ENCODE peak calls at places on chromosomes 16 and 17, in six cellular contexts. One of them, this sample, is unnamed.

GRCh38 chr16:71311553-71312158 is 22.5 kb upstream of the CMTR2 start:
- DNase-seq in osteoblast: no peak
- DNase-seq in endodermal cell: peak; percentile 84
- DNase-seq in OCI-LY7: peak; percentile 52
- DNase-seq in pancreas: no peak
- DNase-seq in mucosa of descending colon: no peak
- DNase-seq in this sample: peak; percentile 18

GRCh38 chr16:56910654-56911539 is 21.0 kb upstream of the HERPUD1 start:
- DNase-seq in osteoblast: peak; percentile 88
- DNase-seq in endodermal cell: no peak
- DNase-seq in OCI-LY7: peak; percentile 63
- DNase-seq in pancreas: no peak
- DNase-seq in mucosa of descending colon: no peak
- DNase-seq in this sample: peak; percentile 71

GRCh38 chr16:51766739-51767138 is 615.7 kb upstream of the SALL1 start:
- DNase-seq in osteoblast: no peak
- DNase-seq in endodermal cell: no peak
- DNase-seq in OCI-LY7: no peak
- DNase-seq in pancreas: no peak
- DNase-seq in mucosa of descending colon: no peak
- DNase-seq in this sample: no peak

GRCh38 chr16:58843675-58844074 is 109.6 kb upstream of the GOT2 start:
- DNase-seq in osteoblast: peak; percentile 62
- DNase-seq in endodermal cell: no peak
- DNase-seq in OCI-LY7: peak; percentile 37
- DNase-seq in pancreas: no peak
- DNase-seq in mucosa of descending colon: no peak
- DNase-seq in this sample: peak; percentile 13

GRCh38 chr17:5676012-5676411 is 91.7 kb upstream of the NLRP1 start:
- DNase-seq in osteoblast: no peak
- DNase-seq in endodermal cell: no peak
- DNase-seq in OCI-LY7: no peak
- DNase-seq in pancreas: no peak
- DNase-seq in mucosa of descending colon: no peak
- DNase-seq in this sample: no peak

GRCh38 chr17:27354491-27355081 is 60.7 kb downstream of the WSB1 start:
- DNase-seq in osteoblast: no peak
- DNase-seq in endodermal cell: no peak
- DNase-seq in OCI-LY7: peak; percentile 43
- DNase-seq in pancreas: no peak
- DNase-seq in mucosa of descending colon: no peak
- DNase-seq in this sample: peak; percentile 74

GRCh38 chr16:89953671-89954406 is 5.3 kb downstream of the DEF8 start:
- DNase-seq in osteoblast: peak; percentile 77
- DNase-seq in endodermal cell: no peak
- DNase-seq in OCI-LY7: peak; percentile 75
- DNase-seq in pancreas: no peak
- DNase-seq in mucosa of descending colon: no peak
- DNase-seq in this sample: no peak

GRCh38 chr17:19713462-19713861 is 2.9 kb downstream of the SLC47A2 start:
- DNase-seq in osteoblast: peak; percentile 94
- DNase-seq in endodermal cell: peak; percentile 87
- DNase-seq in OCI-LY7: no peak
- DNase-seq in pancreas: no peak
- DNase-seq in mucosa of descending colon: no peak
- DNase-seq in this sample: no peak

GRCh38 chr16:53456625-53457024 is 22.4 kb downstream of the RBL2 start:
- DNase-seq in osteoblast: no peak
- DNase-seq in endodermal cell: no peak
- DNase-seq in OCI-LY7: peak; percentile 16
- DNase-seq in pancreas: no peak
- DNase-seq in mucosa of descending colon: no peak
- DNase-seq in this sample: no peak

GRCh38 chr16:61948414-61948813 is 87.8 kb downstream of the CDH8 start:
- DNase-seq in osteoblast: no peak
- DNase-seq in endodermal cell: no peak
- DNase-seq in OCI-LY7: no peak
- DNase-seq in pancreas: no peak
- DNase-seq in mucosa of descending colon: no peak
- DNase-seq in this sample: no peak

GRCh38 chr17:79674506-79675412 is 56.0 kb upstream of the ENPP7 start:
- DNase-seq in osteoblast: peak; percentile 37
- DNase-seq in endodermal cell: no peak
- DNase-seq in OCI-LY7: no peak
- DNase-seq in pancreas: no peak
- DNase-seq in mucosa of descending colon: no peak
- DNase-seq in this sample: no peak

GRCh38 chr17:19410875-19411291 is at the start of gene RNF112:
- DNase-seq in osteoblast: peak; percentile 94
- DNase-seq in endodermal cell: peak; percentile 75
- DNase-seq in OCI-LY7: no peak
- DNase-seq in pancreas: no peak
- DNase-seq in mucosa of descending colon: no peak
- DNase-seq in this sample: no peak

GRCh38 chr17:14559720-14560119 is 258.8 kb downstream of the HS3ST3B1 start:
- DNase-seq in osteoblast: no peak
- DNase-seq in endodermal cell: no peak
- DNase-seq in OCI-LY7: peak; percentile 90
- DNase-seq in pancreas: no peak
- DNase-seq in mucosa of descending colon: no peak
- DNase-seq in this sample: no peak

GRCh38 chr17:38702166-38702899 is 2.7 kb upstream of the MLLT6 start:
- DNase-seq in osteoblast: peak; percentile 99
- DNase-seq in endodermal cell: peak; percentile 95
- DNase-seq in OCI-LY7: peak; percentile 85
- DNase-seq in pancreas: peak; percentile 85
- DNase-seq in mucosa of descending colon: peak; percentile 94
- DNase-seq in this sample: peak; percentile 89

GRCh38 chr16:50303605-50304466 is 37.5 kb downstream of the ADCY7 start:
- DNase-seq in osteoblast: peak; percentile 98
- DNase-seq in endodermal cell: peak; percentile 41
- DNase-seq in OCI-LY7: no peak
- DNase-seq in pancreas: peak; percentile 11
- DNase-seq in mucosa of descending colon: peak; percentile 62
- DNase-seq in this sample: no peak

GRCh38 chr17:10069301-10069700 is 129.1 kb downstream of the GAS7 start:
- DNase-seq in osteoblast: no peak
- DNase-seq in endodermal cell: no peak
- DNase-seq in OCI-LY7: no peak
- DNase-seq in pancreas: no peak
- DNase-seq in mucosa of descending colon: no peak
- DNase-seq in this sample: no peak

GRCh38 chr17:51601622-51602261 is 341.4 kb downstream of the UTP18 start:
- DNase-seq in osteoblast: no peak
- DNase-seq in endodermal cell: no peak
- DNase-seq in OCI-LY7: no peak
- DNase-seq in pancreas: no peak
- DNase-seq in mucosa of descending colon: no peak
- DNase-seq in this sample: no peak

GRCh38 chr17:302300-302698 is 50.3 kb downstream of the RPH3AL start:
- DNase-seq in osteoblast: no peak
- DNase-seq in endodermal cell: no peak
- DNase-seq in OCI-LY7: no peak
- DNase-seq in pancreas: no peak
- DNase-seq in mucosa of descending colon: peak; percentile 90
- DNase-seq in this sample: no peak

GRCh38 chr17:15398736-15399331 is 57.4 kb upstream of the TEKT3 start:
- DNase-seq in osteoblast: peak; percentile 81
- DNase-seq in endodermal cell: peak; percentile 36
- DNase-seq in OCI-LY7: no peak
- DNase-seq in pancreas: no peak
- DNase-seq in mucosa of descending colon: no peak
- DNase-seq in this sample: peak; percentile 58

GRCh38 chr17:3935825-3936355 is 19.6 kb upstream of the P2RX1 start:
- DNase-seq in osteoblast: peak; percentile 97
- DNase-seq in endodermal cell: no peak
- DNase-seq in OCI-LY7: no peak
- DNase-seq in pancreas: no peak
- DNase-seq in mucosa of descending colon: no peak
- DNase-seq in this sample: peak; percentile 69

GRCh38 chr17:27669136-27669535 is 38.1 kb downstream of the LGALS9 start:
- DNase-seq in osteoblast: peak; percentile 18
- DNase-seq in endodermal cell: peak; percentile 22
- DNase-seq in OCI-LY7: no peak
- DNase-seq in pancreas: no peak
- DNase-seq in mucosa of descending colon: no peak
- DNase-seq in this sample: no peak

GRCh38 chr16:11880047-11880446 is 28.7 kb upstream of the RSL1D1 start:
- DNase-seq in osteoblast: no peak
- DNase-seq in endodermal cell: no peak
- DNase-seq in OCI-LY7: no peak
- DNase-seq in pancreas: no peak
- DNase-seq in mucosa of descending colon: no peak
- DNase-seq in this sample: peak; percentile 68

GRCh38 chr17:43140396-43141332 is 15.5 kb upstream of the BRCA1 start:
- DNase-seq in osteoblast: no peak
- DNase-seq in endodermal cell: peak; percentile 37
- DNase-seq in OCI-LY7: no peak
- DNase-seq in pancreas: no peak
- DNase-seq in mucosa of descending colon: no peak
- DNase-seq in this sample: no peak

GRCh38 chr16:77971306-77972131 is 50.8 kb upstream of the CLEC3A start:
- DNase-seq in osteoblast: peak; percentile 72
- DNase-seq in endodermal cell: peak; percentile 97
- DNase-seq in OCI-LY7: peak; percentile 72
- DNase-seq in pancreas: peak; percentile 63
- DNase-seq in mucosa of descending colon: peak; percentile 64
- DNase-seq in this sample: peak; percentile 68

GRCh38 chr16:77977336-77977735 is 45.0 kb upstream of the CLEC3A start:
- DNase-seq in osteoblast: no peak
- DNase-seq in endodermal cell: no peak
- DNase-seq in OCI-LY7: no peak
- DNase-seq in pancreas: no peak
- DNase-seq in mucosa of descending colon: no peak
- DNase-seq in this sample: no peak

GRCh38 chr16:77974883-77975282 is 47.5 kb upstream of the CLEC3A start:
- DNase-seq in osteoblast: no peak
- DNase-seq in endodermal cell: peak; percentile 92
- DNase-seq in OCI-LY7: peak; percentile 1
- DNase-seq in pancreas: no peak
- DNase-seq in mucosa of descending colon: no peak
- DNase-seq in this sample: no peak

DNA sequence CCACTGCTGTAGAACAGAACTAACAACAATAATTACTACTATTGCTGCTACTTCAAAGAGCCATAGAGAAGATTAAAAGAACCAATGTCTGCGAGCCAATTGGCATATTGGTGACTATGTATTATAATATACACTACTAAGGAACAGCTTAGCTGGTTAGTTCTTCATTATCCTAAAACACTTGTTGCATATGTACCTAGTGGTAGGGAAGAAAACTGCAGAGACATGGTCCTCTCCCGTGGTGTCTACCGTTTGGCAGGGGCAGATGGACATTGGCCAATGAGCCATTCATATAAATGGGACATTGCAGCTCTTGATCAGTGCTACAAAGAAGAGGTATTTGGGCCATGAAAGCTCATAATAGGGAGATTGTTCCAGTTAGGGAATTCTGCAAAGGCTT is 46.4 kb upstream of the CLEC3A start:
- DNase-seq in osteoblast: no peak
- DNase-seq in endodermal cell: no peak
- DNase-seq in OCI-LY7: no peak
- DNase-seq in pancreas: no peak
- DNase-seq in mucosa of descending colon: no peak
- DNase-seq in this sample: no peak
- TF ChIP-seq CTCF in osteoblast: no peak
- TF ChIP-seq CTCF in endodermal cell: peak; percentile 45
- TF ChIP-seq CTCF in OCI-LY7: no peak
- TF ChIP-seq CTCF in pancreas: no peak
- TF ChIP-seq CTCF in mucosa of descending colon: no peak
- TF ChIP-seq CTCF in this sample: no peak

GRCh38 chr17:75667825-75668224 is 687 bp downstream of the SAP30BP start:
- DNase-seq in osteoblast: no peak
- DNase-seq in endodermal cell: no peak
- DNase-seq in OCI-LY7: no peak
- DNase-seq in pancreas: no peak
- DNase-seq in mucosa of descending colon: no peak
- DNase-seq in this sample: no peak
- H3K4me3 ChIP-seq in osteoblast: peak overlapping the region; percentile 96
- H3K4me3 ChIP-seq in endodermal cell: peak overlapping the region; percentile 99
- H3K4me3 ChIP-seq in OCI-LY7: peak overlapping the region; percentile 84
- H3K4me3 ChIP-seq in pancreas: peak overlapping the region; percentile 76
- H3K4me3 ChIP-seq in mucosa of descending colon: peak overlapping the region; percentile 93
- H3K4me3 ChIP-seq in this sample: peak overlapping the region; percentile 100

GRCh38 chr16:3095869-3096268 is 3.2 kb downstream of the ZSCAN10 start:
- DNase-seq in osteoblast: peak; percentile 93
- DNase-seq in endodermal cell: peak; percentile 59
- DNase-seq in OCI-LY7: peak; percentile 77
- DNase-seq in pancreas: no peak
- DNase-seq in mucosa of descending colon: peak; percentile 63
- DNase-seq in this sample: no peak
- TF ChIP-seq CTCF in osteoblast: peak; percentile 32
- TF ChIP-seq CTCF in endodermal cell: peak; percentile 48
- TF ChIP-seq CTCF in OCI-LY7: peak; percentile 71
- TF ChIP-seq CTCF in pancreas: no peak
- TF ChIP-seq CTCF in mucosa of descending colon: no peak
- TF ChIP-seq CTCF in this sample: no peak

GRCh38 chr17:77109159-77110005 is 31.4 kb upstream of the SEC14L1 start:
- DNase-seq in osteoblast: no peak
- DNase-seq in endodermal cell: no peak
- DNase-seq in OCI-LY7: peak; percentile 41
- DNase-seq in pancreas: no peak
- DNase-seq in mucosa of descending colon: no peak
- DNase-seq in this sample: no peak
- H3K4me3 ChIP-seq in osteoblast: no peak overlapping the region
- H3K4me3 ChIP-seq in endodermal cell: no peak overlapping the region
- H3K4me3 ChIP-seq in OCI-LY7: peak overlapping the region; percentile 27
- H3K4me3 ChIP-seq in pancreas: no peak overlapping the region
- H3K4me3 ChIP-seq in mucosa of descending colon: no peak overlapping the region
- H3K4me3 ChIP-seq in this sample: no peak overlapping the region

GRCh38 chr17:81901167-81902022 is 643 bp upstream of the NPB start:
- DNase-seq in osteoblast: peak; percentile 84
- DNase-seq in endodermal cell: no peak
- DNase-seq in OCI-LY7: no peak
- DNase-seq in pancreas: no peak
- DNase-seq in mucosa of descending colon: no peak
- DNase-seq in this sample: no peak
- TF ChIP-seq CTCF in osteoblast: no peak
- TF ChIP-seq CTCF in endodermal cell: no peak
- TF ChIP-seq CTCF in OCI-LY7: no peak
- TF ChIP-seq CTCF in pancreas: no peak
- TF ChIP-seq CTCF in mucosa of descending colon: no peak
- TF ChIP-seq CTCF in this sample: no peak

DNA sequence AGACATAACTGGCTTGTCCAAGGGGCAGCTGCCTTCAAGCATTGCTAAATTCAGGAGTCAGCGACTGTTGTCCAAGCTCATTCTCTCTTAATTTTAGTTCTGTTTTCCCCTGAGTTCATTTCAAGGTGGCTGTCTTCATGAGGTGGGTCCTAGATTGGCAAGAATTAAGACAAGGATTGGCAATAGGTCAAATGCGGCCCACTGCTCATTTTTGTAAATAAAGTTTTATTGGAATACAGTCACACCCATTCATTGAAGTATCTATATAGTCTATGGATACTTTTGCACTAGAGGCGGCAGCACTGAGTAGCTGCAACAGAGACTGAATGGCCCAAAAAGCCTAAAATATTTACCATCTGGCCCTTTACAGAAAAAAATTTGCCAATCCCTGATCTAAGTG is 73.8 kb downstream of the TMEM114 start:
- DNase-seq in osteoblast: no peak
- DNase-seq in endodermal cell: no peak
- DNase-seq in OCI-LY7: no peak
- DNase-seq in pancreas: no peak
- DNase-seq in mucosa of descending colon: no peak
- DNase-seq in this sample: no peak
- H3K4me3 ChIP-seq in osteoblast: no peak overlapping the region
- H3K4me3 ChIP-seq in endodermal cell: no peak overlapping the region
- H3K4me3 ChIP-seq in OCI-LY7: no peak overlapping the region
- H3K4me3 ChIP-seq in pancreas: no peak overlapping the region
- H3K4me3 ChIP-seq in mucosa of descending colon: no peak overlapping the region
- H3K4me3 ChIP-seq in this sample: no peak overlapping the region

This sample was measured in epithelial cell of esophagus.